ENCODE peak calls at places on chromosomes 7 and 10, in nine cellular contexts. One of them, this sample, is unnamed.

GRCh38 chr7:46854958-46855473 is 726.9 kb downstream of the TNS3 start:
- DNase-seq in erythroblast: no peak
- DNase-seq in heart left ventricle: no peak
- DNase-seq in prostate gland: no peak
- DNase-seq in ovary: no peak
- DNase-seq in uterus: no peak
- DNase-seq in body of pancreas: no peak
- DNase-seq in adrenal gland: no peak
- DNase-seq in stomach: no peak
- DNase-seq in this sample: no peak

GRCh38 chr7:121475806-121476205 is 79.7 kb upstream of the FAM3C start:
- DNase-seq in erythroblast: no peak
- DNase-seq in heart left ventricle: no peak
- DNase-seq in prostate gland: no peak
- DNase-seq in ovary: peak
- DNase-seq in uterus: peak
- DNase-seq in body of pancreas: peak
- DNase-seq in adrenal gland: peak
- DNase-seq in stomach: peak
- DNase-seq in this sample: no peak

GRCh38 chr7:99433158-99433557 is 5.4 kb downstream of the PTCD1 start:
- DNase-seq in erythroblast: no peak
- DNase-seq in heart left ventricle: no peak
- DNase-seq in prostate gland: no peak
- DNase-seq in ovary: no peak
- DNase-seq in uterus: no peak
- DNase-seq in body of pancreas: no peak
- DNase-seq in adrenal gland: no peak
- DNase-seq in stomach: no peak
- DNase-seq in this sample: no peak

GRCh38 chr10:103295391-103296044 is 18.6 kb downstream of the INA start:
- DNase-seq in erythroblast: no peak
- DNase-seq in heart left ventricle: no peak
- DNase-seq in prostate gland: no peak
- DNase-seq in ovary: no peak
- DNase-seq in uterus: no peak
- DNase-seq in body of pancreas: no peak
- DNase-seq in adrenal gland: no peak
- DNase-seq in stomach: no peak
- DNase-seq in this sample: no peak

GRCh38 chr7:129940329-129940728 is 12.4 kb downstream of the UBE2H start:
- DNase-seq in erythroblast: no peak
- DNase-seq in heart left ventricle: no peak
- DNase-seq in prostate gland: no peak
- DNase-seq in ovary: no peak
- DNase-seq in uterus: no peak
- DNase-seq in body of pancreas: no peak
- DNase-seq in adrenal gland: peak
- DNase-seq in stomach: no peak
- DNase-seq in this sample: no peak

GRCh38 chr10:125054664-125055273 is 105.6 kb downstream of the CTBP2 start:
- DNase-seq in erythroblast: no peak
- DNase-seq in heart left ventricle: no peak
- DNase-seq in prostate gland: no peak
- DNase-seq in ovary: no peak
- DNase-seq in uterus: no peak
- DNase-seq in body of pancreas: no peak
- DNase-seq in adrenal gland: no peak
- DNase-seq in stomach: no peak
- DNase-seq in this sample: no peak

GRCh38 chr7:142602756-142603155 is 146.5 kb upstream of the PRSS1 start:
- DNase-seq in erythroblast: no peak
- DNase-seq in heart left ventricle: no peak
- DNase-seq in prostate gland: no peak
- DNase-seq in ovary: no peak
- DNase-seq in uterus: no peak
- DNase-seq in body of pancreas: no peak
- DNase-seq in adrenal gland: no peak
- DNase-seq in stomach: no peak
- DNase-seq in this sample: no peak

GRCh38 chr7:9876053-9876452 is 1097.6 kb upstream of the PHF14 start:
- DNase-seq in erythroblast: no peak
- DNase-seq in heart left ventricle: no peak
- DNase-seq in prostate gland: no peak
- DNase-seq in ovary: no peak
- DNase-seq in uterus: no peak
- DNase-seq in body of pancreas: no peak
- DNase-seq in adrenal gland: no peak
- DNase-seq in stomach: no peak
- DNase-seq in this sample: no peak

GRCh38 chr7:7178906-7179305 is 3.4 kb upstream of the C1GALT1 start:
- DNase-seq in erythroblast: no peak
- DNase-seq in heart left ventricle: no peak
- DNase-seq in prostate gland: no peak
- DNase-seq in ovary: no peak
- DNase-seq in uterus: no peak
- DNase-seq in body of pancreas: no peak
- DNase-seq in adrenal gland: no peak
- DNase-seq in stomach: no peak
- DNase-seq in this sample: no peak

GRCh38 chr7:44990520-44991023 is 9.4 kb upstream of the CCM2 start:
- DNase-seq in erythroblast: no peak
- DNase-seq in heart left ventricle: no peak
- DNase-seq in prostate gland: no peak
- DNase-seq in ovary: no peak
- DNase-seq in uterus: no peak
- DNase-seq in body of pancreas: no peak
- DNase-seq in adrenal gland: peak
- DNase-seq in stomach: no peak
- DNase-seq in this sample: no peak

GRCh38 chr10:77348082-77348481 is 289.5 kb downstream of the KCNMA1 start:
- DNase-seq in erythroblast: no peak
- DNase-seq in heart left ventricle: no peak
- DNase-seq in prostate gland: no peak
- DNase-seq in ovary: no peak
- DNase-seq in uterus: no peak
- DNase-seq in body of pancreas: no peak
- DNase-seq in adrenal gland: no peak
- DNase-seq in stomach: no peak
- DNase-seq in this sample: no peak

GRCh38 chr10:110698340-110698739 is 54.2 kb downstream of the RBM20 start:
- DNase-seq in erythroblast: no peak
- DNase-seq in heart left ventricle: no peak
- DNase-seq in prostate gland: no peak
- DNase-seq in ovary: no peak
- DNase-seq in uterus: no peak
- DNase-seq in body of pancreas: no peak
- DNase-seq in adrenal gland: no peak
- DNase-seq in stomach: no peak
- DNase-seq in this sample: no peak
- TF ChIP-seq POLR2A in erythroblast: no peak
- TF ChIP-seq POLR2A in heart left ventricle: no peak
- TF ChIP-seq POLR2A in prostate gland: no peak
- TF ChIP-seq POLR2A in ovary: no peak
- TF ChIP-seq POLR2A in uterus: no peak
- TF ChIP-seq POLR2A in body of pancreas: no peak
- TF ChIP-seq POLR2A in adrenal gland: no peak
- TF ChIP-seq POLR2A in stomach: no peak
- TF ChIP-seq POLR2A in this sample: no peak

DNA sequence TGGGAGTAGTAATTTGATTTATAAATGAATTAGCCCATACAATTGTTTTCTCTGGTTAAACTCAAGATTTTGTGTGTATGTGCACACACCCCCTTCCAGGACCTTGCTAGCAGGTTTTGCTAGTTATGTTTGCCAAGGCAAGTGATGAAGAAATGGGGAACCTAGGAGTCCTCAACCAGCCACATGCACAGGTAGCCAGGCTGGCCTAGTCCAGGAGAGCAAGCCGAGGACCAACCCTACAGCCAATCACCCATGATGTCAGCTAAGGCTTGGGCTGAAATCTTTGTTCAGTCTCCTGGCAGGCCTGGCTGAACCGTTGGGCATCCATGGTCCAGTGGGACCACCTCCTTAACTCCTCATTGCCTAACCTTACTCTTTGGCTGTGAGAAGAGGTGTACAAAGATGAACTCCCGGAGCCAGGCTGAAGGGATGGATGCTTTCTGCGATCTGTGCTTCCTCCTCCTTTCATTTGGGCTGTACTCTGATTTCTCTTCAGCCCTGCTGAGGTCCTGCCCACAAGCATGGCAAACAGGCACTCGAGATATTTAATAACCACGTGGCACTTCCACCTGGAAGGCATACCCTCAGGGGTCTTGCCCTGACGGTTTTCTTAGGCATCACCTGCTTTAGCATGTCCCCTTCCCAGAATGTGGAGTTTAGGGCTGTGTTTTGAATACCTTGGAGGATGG is 22.1 kb downstream of the HNRNPA2B1 start:
- DNase-seq in erythroblast: no peak
- DNase-seq in heart left ventricle: no peak
- DNase-seq in prostate gland: no peak
- DNase-seq in ovary: no peak
- DNase-seq in uterus: no peak
- DNase-seq in body of pancreas: no peak
- DNase-seq in adrenal gland: no peak
- DNase-seq in stomach: no peak
- DNase-seq in this sample: no peak
- TF ChIP-seq POLR2A in erythroblast: peak
- TF ChIP-seq POLR2A in heart left ventricle: no peak
- TF ChIP-seq POLR2A in prostate gland: no peak
- TF ChIP-seq POLR2A in ovary: no peak
- TF ChIP-seq POLR2A in uterus: no peak
- TF ChIP-seq POLR2A in body of pancreas: no peak
- TF ChIP-seq POLR2A in adrenal gland: no peak
- TF ChIP-seq POLR2A in stomach: no peak
- TF ChIP-seq POLR2A in this sample: no peak

GRCh38 chr10:114332301-114332797 is 72.0 kb downstream of the AFAP1L2 start:
- DNase-seq in erythroblast: no peak
- DNase-seq in heart left ventricle: no peak
- DNase-seq in prostate gland: no peak
- DNase-seq in ovary: no peak
- DNase-seq in uterus: no peak
- DNase-seq in body of pancreas: no peak
- DNase-seq in adrenal gland: no peak
- DNase-seq in stomach: no peak
- DNase-seq in this sample: no peak

GRCh38 chr10:114326794-114327193 is 77.5 kb downstream of the AFAP1L2 start:
- DNase-seq in erythroblast: no peak
- DNase-seq in heart left ventricle: no peak
- DNase-seq in prostate gland: no peak
- DNase-seq in ovary: no peak
- DNase-seq in uterus: no peak
- DNase-seq in body of pancreas: no peak
- DNase-seq in adrenal gland: no peak
- DNase-seq in stomach: no peak
- DNase-seq in this sample: no peak

GRCh38 chr10:114328876-114329275 is 75.4 kb downstream of the AFAP1L2 start:
- DNase-seq in erythroblast: no peak
- DNase-seq in heart left ventricle: peak
- DNase-seq in prostate gland: peak
- DNase-seq in ovary: no peak
- DNase-seq in uterus: peak
- DNase-seq in body of pancreas: no peak
- DNase-seq in adrenal gland: peak
- DNase-seq in stomach: peak
- DNase-seq in this sample: no peak

GRCh38 chr10:114327537-114328277 is 76.6 kb downstream of the AFAP1L2 start:
- DNase-seq in erythroblast: no peak
- DNase-seq in heart left ventricle: peak
- DNase-seq in prostate gland: peak
- DNase-seq in ovary: no peak
- DNase-seq in uterus: peak
- DNase-seq in body of pancreas: no peak
- DNase-seq in adrenal gland: no peak
- DNase-seq in stomach: no peak
- DNase-seq in this sample: no peak

DNA sequence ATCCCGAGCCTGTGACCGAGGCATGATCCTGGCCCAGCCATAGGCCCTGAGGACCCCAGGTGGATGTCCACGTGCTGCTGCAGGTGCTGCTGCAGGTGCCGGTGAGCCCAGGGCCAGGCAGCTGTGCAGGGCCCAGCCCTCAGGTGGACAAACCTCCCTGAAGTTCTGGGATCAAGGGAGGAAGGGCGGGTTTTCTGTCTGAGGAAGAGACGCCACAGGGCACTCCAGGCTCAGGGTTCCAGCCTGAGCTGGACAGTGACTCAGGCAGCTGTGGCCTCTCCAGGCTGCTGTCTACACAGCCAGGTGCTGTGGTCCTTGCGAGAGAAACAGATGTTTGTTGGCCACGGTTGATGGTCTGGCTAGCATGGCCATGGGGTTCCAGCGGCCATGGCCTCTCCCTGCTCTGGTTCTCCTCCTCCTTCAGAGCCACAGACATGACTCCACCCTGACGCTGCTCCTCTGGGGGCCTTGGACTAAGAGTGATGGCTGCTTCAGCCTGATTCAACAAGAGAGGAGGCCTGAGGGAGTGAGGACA is 76.0 kb downstream of the AFAP1L2 start:
- DNase-seq in erythroblast: no peak
- DNase-seq in heart left ventricle: no peak
- DNase-seq in prostate gland: no peak
- DNase-seq in ovary: no peak
- DNase-seq in uterus: no peak
- DNase-seq in body of pancreas: no peak
- DNase-seq in adrenal gland: no peak
- DNase-seq in stomach: no peak
- DNase-seq in this sample: no peak
- TF ChIP-seq POLR2A in erythroblast: no peak
- TF ChIP-seq POLR2A in heart left ventricle: no peak
- TF ChIP-seq POLR2A in prostate gland: no peak
- TF ChIP-seq POLR2A in ovary: no peak
- TF ChIP-seq POLR2A in uterus: no peak
- TF ChIP-seq POLR2A in body of pancreas: no peak
- TF ChIP-seq POLR2A in adrenal gland: no peak
- TF ChIP-seq POLR2A in stomach: no peak
- TF ChIP-seq POLR2A in this sample: no peak

DNA sequence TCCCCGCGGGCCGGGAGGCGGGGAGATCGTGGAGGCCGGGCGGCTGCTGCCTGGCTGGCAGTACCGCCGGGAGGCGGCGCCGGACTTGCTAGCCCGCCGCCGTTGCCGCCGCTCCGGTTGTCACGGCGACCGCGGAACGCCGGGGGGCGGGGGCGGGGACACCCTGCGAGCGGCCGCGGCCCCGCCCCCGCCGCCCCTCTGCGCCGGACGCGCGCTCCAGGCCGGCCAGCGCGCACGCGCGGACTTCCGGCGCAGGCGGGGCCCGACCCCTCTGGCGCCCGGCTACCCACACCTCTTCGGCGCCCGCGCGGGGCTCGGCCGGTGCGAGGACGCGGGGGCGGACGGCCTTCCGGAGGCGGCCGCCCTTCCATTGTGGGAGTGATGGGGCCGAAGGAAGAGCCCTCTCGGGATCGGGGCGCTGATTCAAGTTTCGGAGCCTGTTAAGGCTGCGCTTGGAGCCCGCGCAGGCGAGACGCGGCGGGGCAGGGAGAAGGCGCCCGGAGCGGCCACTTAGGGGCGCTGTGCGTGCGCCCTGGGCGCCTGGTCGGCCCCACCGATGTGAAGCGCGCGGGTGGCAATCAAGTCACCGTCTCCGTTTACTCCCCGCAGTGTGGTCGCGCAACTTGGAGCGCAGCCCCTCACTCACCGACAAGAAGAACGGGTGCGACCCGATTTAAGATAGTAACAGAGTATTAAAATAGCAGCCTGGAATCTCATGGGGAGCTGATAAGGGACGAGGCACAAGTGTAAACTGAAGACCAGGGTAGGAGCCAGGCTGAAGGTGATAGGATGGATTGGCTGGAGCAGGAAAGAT is 448 bp upstream of the DPY19L1 start:
- DNase-seq in erythroblast: peak
- DNase-seq in heart left ventricle: peak
- DNase-seq in prostate gland: peak
- DNase-seq in ovary: peak
- DNase-seq in uterus: peak
- DNase-seq in body of pancreas: peak
- DNase-seq in adrenal gland: peak
- DNase-seq in stomach: peak
- DNase-seq in this sample: peak
- TF ChIP-seq POLR2A in erythroblast: peak
- TF ChIP-seq POLR2A in heart left ventricle: no peak
- TF ChIP-seq POLR2A in prostate gland: no peak
- TF ChIP-seq POLR2A in ovary: no peak
- TF ChIP-seq POLR2A in uterus: peak
- TF ChIP-seq POLR2A in body of pancreas: peak
- TF ChIP-seq POLR2A in adrenal gland: no peak
- TF ChIP-seq POLR2A in stomach: no peak
- TF ChIP-seq POLR2A in this sample: peak

This sample was measured in Peyer's patch.